ENCODE peak calls at places on chromosomes 16 and 17, in eight cellular contexts. L is tibial nerve, S is Caco-2, N is gastrocnemius medialis, Y is body of pancreas, V is stomach, R is mucosa of descending colon, J is mesenchymal stem cell. F is an unnamed sample.
A peak's percentile ranks its signal among the peaks of the same experiment; 100 is the strongest.

GRCh38 chr17:29582767-29583166 is 6.7 kb downstream of the GIT1 start:
- DNase-seq in S (no peak), Y (no peak), R (peak; percentile 37), V (no peak), N (no peak), J (no peak), L (no peak), F (no peak)

GRCh38 chr16:4900036-4900435 is 36.9 kb downstream of the PPL start:
- DNase-seq in V (no peak), L (no peak), Y (no peak), J (no peak), R (no peak), N (no peak), S (no peak), F (no peak)

GRCh38 chr17:6755731-6756184 is at the start of gene XAF1:
- DNase-seq in N (peak; percentile 9), J (peak; percentile 69), L (peak; percentile 34), R (no peak), V (peak; percentile 46), Y (no peak), S (no peak), F (peak; percentile 49)

GRCh38 chr16:74020086-74020670 is 276.4 kb upstream of the PSMD7 start:
- DNase-seq in Y (no peak), J (no peak), S (no peak), N (no peak), V (no peak), L (no peak), R (no peak), F (no peak)

GRCh38 chr17:76414334-76415295 is 30.2 kb downstream of the SPHK1 start:
- DNase-seq in N (no peak), L (peak; percentile 39), Y (peak; percentile 81), V (peak; percentile 79), S (no peak), J (peak; percentile 29), R (no peak), F (no peak)

GRCh38 chr16:27311449-27311831 is 2.3 kb upstream of the IL4R start:
- DNase-seq in V (no peak), R (no peak), L (no peak), S (no peak), Y (no peak), N (no peak), J (no peak), F (no peak)

GRCh38 chr16:14324581-14324980 is 253.5 kb downstream of the MRTFB start:
- DNase-seq in S (no peak), R (no peak), N (no peak), J (no peak), L (no peak), Y (no peak), V (no peak), F (no peak)

GRCh38 chr17:34414338-34414737 is 51.3 kb upstream of the CCL1 start:
- DNase-seq in R (no peak), L (no peak), S (no peak), V (no peak), J (no peak), Y (no peak), N (no peak), F (no peak)

DNA sequence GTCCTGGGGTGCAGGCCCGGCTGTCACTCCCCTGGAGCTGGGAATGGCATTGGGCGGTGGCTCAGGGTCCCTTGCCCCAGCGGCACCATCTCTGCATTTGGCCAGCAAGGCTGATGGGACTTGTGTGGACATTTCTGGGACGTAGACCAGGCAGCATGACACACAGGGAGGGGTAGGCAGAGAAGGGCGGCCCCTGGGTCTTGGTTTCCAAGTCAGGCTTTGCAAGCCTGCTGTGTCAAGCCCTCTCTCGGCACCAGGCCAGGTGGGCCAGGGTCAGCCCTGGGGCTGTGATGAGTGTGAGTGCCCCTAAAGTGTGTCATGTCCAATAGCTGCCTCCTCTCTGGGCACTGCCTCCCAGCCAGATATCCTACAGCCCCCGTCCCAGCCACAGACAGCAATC is 335.2 kb downstream of the SEC14L1 start:
- DNase-seq in Y (no peak), J (no peak), L (no peak), N (no peak), V (no peak), R (no peak), S (no peak), F (no peak)
- H3K4me1 ChIP-seq in Y (peaks cover 53% of the 10 kb centered on the region), J (peaks cover 77% of the 10 kb centered on the region), L (peaks cover 97% of the 10 kb centered on the region), N (peaks cover 60% of the 10 kb centered on the region), V (peaks cover 97% of the 10 kb centered on the region), R (peaks cover 38% of the 10 kb centered on the region), S (peaks cover 47% of the 10 kb centered on the region), F (peaks cover 48% of the 10 kb centered on the region)

GRCh38 chr16:23014592-23014991 is 134.7 kb downstream of the USP31 start:
- DNase-seq in S (no peak), Y (no peak), N (no peak), J (no peak), R (no peak), V (no peak), L (no peak), F (no peak)

GRCh38 chr16:23016372-23016771 is 132.9 kb downstream of the USP31 start:
- DNase-seq in V (no peak), L (no peak), Y (peak; percentile 9), J (no peak), N (no peak), R (peak; percentile 49), S (no peak), F (no peak)

GRCh38 chr16:23020084-23020483 is 129.2 kb downstream of the USP31 start:
- DNase-seq in V (no peak), S (no peak), L (no peak), R (no peak), J (no peak), N (no peak), Y (no peak), F (no peak)

GRCh38 chr16:23013484-23013883 is 135.8 kb downstream of the USP31 start:
- DNase-seq in N (no peak), Y (no peak), R (no peak), V (no peak), L (no peak), J (no peak), S (no peak), F (no peak)

DNA sequence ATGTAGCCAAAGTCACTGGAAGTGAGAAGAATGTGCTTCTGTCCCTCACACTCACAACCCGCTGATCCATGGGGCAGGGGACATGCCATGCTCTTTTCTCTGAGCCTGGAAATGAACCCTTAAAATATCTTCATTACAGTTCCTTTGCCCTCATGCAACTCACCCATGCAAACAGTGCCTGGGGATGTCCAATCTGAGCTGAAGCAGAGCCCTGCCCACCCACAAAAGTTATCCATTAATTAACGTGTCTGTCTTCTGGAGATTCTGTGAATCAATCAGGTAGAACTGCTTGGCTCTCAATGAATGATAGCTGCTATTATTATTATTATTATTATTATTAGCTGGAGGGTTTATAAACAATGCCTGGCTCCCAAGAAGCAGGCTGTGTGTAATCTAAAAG is 133.7 kb downstream of the USP31 start:
- DNase-seq in L (no peak), R (no peak), J (no peak), Y (no peak), V (no peak), S (no peak), N (no peak), F (no peak)
- H3K4me3 ChIP-seq in L (no peak overlapping the region), R (no peak overlapping the region), J (no peak overlapping the region), Y (no peak overlapping the region), V (no peak overlapping the region), S (no peak overlapping the region), N (no peak overlapping the region), F (no peak overlapping the region)

GRCh38 chr17:77420476-77420803 is 279.7 kb downstream of the SEC14L1 start:
- DNase-seq in S (no peak), J (no peak), L (no peak), Y (no peak), R (no peak), N (no peak), V (no peak), F (no peak)
- H3K4me1 ChIP-seq in S (peaks cover 62% of the 10 kb centered on the region), J (peaks cover 77% of the 10 kb centered on the region), L (peaks cover 57% of the 10 kb centered on the region), Y (peaks cover 55% of the 10 kb centered on the region), R (peaks cover 9% of the 10 kb centered on the region), N (peaks cover 59% of the 10 kb centered on the region), V (peaks cover 94% of the 10 kb centered on the region), F (peaks cover 5% of the 10 kb centered on the region)

GRCh38 chr17:36600477-36600876 is 906 bp upstream of the MRM1 start:
- DNase-seq in J (no peak), S (no peak), L (no peak), R (no peak), Y (no peak), V (no peak), N (no peak), F (no peak)
- H3K4me3 ChIP-seq in J (no peak overlapping the region), S (peak overlapping the region; percentile 66), L (no peak overlapping the region), R (no peak overlapping the region), Y (no peak overlapping the region), V (peak overlapping the region; percentile 68), N (no peak overlapping the region), F (no peak overlapping the region)

DNA sequence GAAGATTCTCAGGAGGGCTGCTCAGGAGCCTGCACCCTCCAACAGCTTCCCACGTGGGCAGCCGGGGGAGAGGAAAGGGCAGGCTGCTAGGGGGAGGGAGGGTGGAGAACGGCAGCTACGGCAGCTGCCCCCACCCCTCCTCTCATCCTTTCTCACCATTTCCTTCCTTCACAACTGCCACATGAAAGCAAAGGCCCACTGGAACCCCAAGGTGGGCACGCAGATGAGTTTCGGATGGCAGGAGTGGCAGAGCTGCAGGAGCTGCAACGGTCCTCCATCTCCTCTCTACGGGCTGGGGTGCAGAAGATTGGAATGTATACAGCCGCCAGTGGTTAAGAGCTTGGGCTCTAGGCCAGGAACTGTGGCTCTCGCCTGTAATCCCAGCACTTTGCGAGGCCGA is 77.7 kb downstream of the GAS7 start:
- DNase-seq in L (no peak), V (no peak), R (no peak), J (peak; percentile 61), Y (no peak), S (no peak), N (no peak), F (no peak)
- H3K4me1 ChIP-seq in L (peaks cover 73% of the 10 kb centered on the region), V (no peaks in the 10 kb centered on the region), R (peaks cover 11% of the 10 kb centered on the region), J (peaks cover 34% of the 10 kb centered on the region), Y (peaks cover 8% of the 10 kb centered on the region), S (no peaks in the 10 kb centered on the region), N (peaks cover 6% of the 10 kb centered on the region), F (no peaks in the 10 kb centered on the region)

GRCh38 chr16:84526794-84527485 is 22.5 kb upstream of the MEAK7 start:
- DNase-seq in R (no peak), S (no peak), V (no peak), J (no peak), L (no peak), N (no peak), Y (no peak), F (no peak)
- H3K4me3 ChIP-seq in R (no peak overlapping the region), S (no peak overlapping the region), V (no peak overlapping the region), J (no peak overlapping the region), L (no peak overlapping the region), N (no peak overlapping the region), Y (no peak overlapping the region), F (no peak overlapping the region)

DNA sequence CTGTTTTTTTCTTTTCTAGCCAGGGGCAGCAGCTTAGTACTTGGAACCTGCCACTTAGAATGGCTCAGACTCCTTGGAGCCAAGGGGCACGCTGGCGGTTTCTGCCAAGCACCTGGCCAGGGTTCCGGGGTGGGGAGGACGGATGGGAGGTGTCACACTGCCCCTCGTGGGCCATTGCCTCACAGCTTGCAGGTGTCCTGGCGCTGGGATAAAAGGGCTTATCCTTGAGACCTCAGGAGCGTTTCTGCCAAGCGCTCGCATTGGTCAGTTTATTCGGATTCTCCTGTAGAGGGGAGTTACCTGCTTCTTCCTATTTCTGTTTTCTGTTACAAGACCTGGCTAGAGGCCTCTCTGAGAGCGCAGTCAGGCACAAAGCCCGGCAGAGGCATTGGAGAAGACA is 234.6 kb downstream of the MSI2 start:
- DNase-seq in N (peak; percentile 75), S (no peak), R (no peak), V (no peak), L (no peak), J (no peak), Y (no peak), F (no peak)
- H3K4me1 ChIP-seq in N (peaks cover 58% of the 10 kb centered on the region), S (no peaks in the 10 kb centered on the region), R (no peaks in the 10 kb centered on the region), V (peaks cover 5% of the 10 kb centered on the region), L (no peaks in the 10 kb centered on the region), J (peaks cover 2% of the 10 kb centered on the region), Y (no peaks in the 10 kb centered on the region), F (peaks cover 24% of the 10 kb centered on the region)

GRCh38 chr17:78734841-78735641 is 47.0 kb downstream of the CYTH1 start:
- DNase-seq in S (no peak), L (no peak), V (no peak), N (no peak), Y (peak; percentile 42), R (peak; percentile 60), J (no peak), F (no peak)
- H3K4me3 ChIP-seq in S (peak overlapping the region; percentile 23), L (no peak overlapping the region), V (peak overlapping the region; percentile 45), N (peak overlapping the region; percentile 38), Y (no peak overlapping the region), R (no peak overlapping the region), J (no peak overlapping the region), F (peak overlapping the region; percentile 42)